ENCODE peak calls at places on chromosome 20, in four cellular contexts. K is HT1080, W is HCT116, G is naive B cell. A is an unnamed sample.

GRCh38 chr20:19866070-19866469 is 108.0 kb downstream of the RIN2 start:
- DNase-seq in K (no peak), W (no peak), G (no peak), A (no peak)

GRCh38 chr20:9241232-9241692 is 172.4 kb downstream of the PLCB4 start:
- DNase-seq in K (peak; percentile 86), W (peak; percentile 47), G (no peak), A (no peak)

GRCh38 chr20:22180244-22180643 is 404.1 kb downstream of the FOXA2 start:
- DNase-seq in K (no peak), W (no peak), G (no peak), A (no peak)

GRCh38 chr20:49579195-49579594 is 11.3 kb upstream of the PTGIS start:
- DNase-seq in K (no peak), W (no peak), G (no peak), A (no peak)

GRCh38 chr20:34948030-34948429 is 7.6 kb downstream of the GSS start:
- DNase-seq in K (peak; percentile 60), W (no peak), G (no peak), A (no peak)

GRCh38 chr20:33589059-33589458 is 73.1 kb upstream of the C20orf144 start:
- DNase-seq in K (no peak), W (no peak), G (no peak), A (no peak)

GRCh38 chr20:62117658-62118057 is 4.6 kb upstream of the LSM14B start:
- DNase-seq in K (no peak), W (no peak), G (peak; percentile 62), A (no peak)

GRCh38 chr20:3222635-3223600 is 13.6 kb downstream of the ITPA start:
- DNase-seq in K (no peak), W (no peak), G (peak; percentile 66), A (peak; percentile 65)

GRCh38 chr20:51953731-51954340 is 151.5 kb upstream of the SALL4 start:
- DNase-seq in K (peak; percentile 17), W (no peak), G (no peak), A (no peak)

GRCh38 chr20:1418335-1418734 is 25.5 kb upstream of the FKBP1A start:
- DNase-seq in K (peak; percentile 69), W (no peak), G (no peak), A (no peak)

GRCh38 chr20:50658804-50659380 is 32.5 kb downstream of the RIPOR3 start:
- DNase-seq in K (no peak), W (no peak), G (no peak), A (peak; percentile 48)

GRCh38 chr20:63570281-63571086 is 3.6 kb downstream of the HELZ2 start:
- DNase-seq in K (no peak), W (no peak), G (no peak), A (no peak)

GRCh38 chr20:62795023-62795761 is 1.1 kb upstream of the MRGBP start:
- DNase-seq in K (peak; percentile 63), W (no peak), G (peak; percentile 56), A (peak; percentile 64)

GRCh38 chr20:63387393-63387792 is 26.2 kb upstream of the CHRNA4 start:
- DNase-seq in K (no peak), W (no peak), G (no peak), A (no peak)

GRCh38 chr20:61830956-61831355 is 234.7 kb downstream of the TAF4 start:
- DNase-seq in K (no peak), W (no peak), G (no peak), A (no peak)

GRCh38 chr20:33387177-33387576 is 14.1 kb downstream of the CDK5RAP1 start:
- DNase-seq in K (peak; percentile 76), W (no peak), G (no peak), A (peak; percentile 80)

GRCh38 chr20:52578559-52578958 is 387.0 kb upstream of the ZFP64 start:
- DNase-seq in K (no peak), W (no peak), G (no peak), A (no peak)

GRCh38 chr20:63177134-63177784 is 38.7 kb downstream of the YTHDF1 start:
- DNase-seq in K (no peak), W (no peak), G (no peak), A (no peak)

GRCh38 chr20:18056174-18057105 is 1.3 kb downstream of the OVOL2 start:
- DNase-seq in K (no peak), W (no peak), G (no peak), A (no peak)

GRCh38 chr20:41260734-41261220 is 56.8 kb downstream of the ZHX3 start:
- DNase-seq in K (no peak), W (no peak), G (no peak), A (no peak)

GRCh38 chr20:4073852-4074741 is 58.7 kb upstream of the RNF24 start:
- DNase-seq in K (no peak), W (no peak), G (no peak), A (no peak)

GRCh38 chr20:11182715-11183114 is 508.9 kb upstream of the JAG1 start:
- DNase-seq in K (no peak), W (no peak), G (no peak), A (no peak)